ENCODE peak calls at places on chromosomes 13 and 19, in four cellular contexts. One of them, this sample, is unnamed.

GRCh38 chr13:95956589-95957148 is 96.5 kb downstream of the UGGT2 start:
- DNase-seq in GM12878: peak
- DNase-seq in K562: no peak
- DNase-seq in A549: no peak
- DNase-seq in this sample: no peak

GRCh38 chr13:18628428-18628827 is 553.2 kb downstream of the TUBA3C start:
- DNase-seq in GM12878: no peak
- DNase-seq in K562: no peak
- DNase-seq in A549: no peak
- DNase-seq in this sample: no peak

GRCh38 chr13:26255717-26256277 is 1.9 kb downstream of the CDK8 start:
- DNase-seq in A549: no peak
- DNase-seq in GM12878: no peak
- DNase-seq in K562: no peak
- DNase-seq in this sample: peak

GRCh38 chr13:67620665-67621064 is 390.5 kb upstream of the PCDH9 start:
- DNase-seq in GM12878: no peak
- DNase-seq in K562: no peak
- DNase-seq in A549: no peak
- DNase-seq in this sample: peak

GRCh38 chr13:51246411-51247298 is 24.5 kb downstream of the FAM124A start:
- DNase-seq in K562: no peak
- DNase-seq in A549: no peak
- DNase-seq in GM12878: no peak
- DNase-seq in this sample: no peak

GRCh38 chr19:49684251-49684982 is 5.0 kb upstream of the ADM5 start:
- DNase-seq in A549: peak
- DNase-seq in GM12878: no peak
- DNase-seq in K562: peak
- DNase-seq in this sample: no peak

GRCh38 chr13:28761586-28761985 is 42.8 kb upstream of the SLC46A3 start:
- DNase-seq in GM12878: no peak
- DNase-seq in K562: no peak
- DNase-seq in A549: no peak
- DNase-seq in this sample: peak

GRCh38 chr13:87884874-87885273 is 213.7 kb downstream of the SLITRK5 start:
- DNase-seq in K562: no peak
- DNase-seq in GM12878: no peak
- DNase-seq in A549: no peak
- DNase-seq in this sample: peak

GRCh38 chr13:93398167-93398566 is 171.6 kb downstream of the GPC6 start:
- DNase-seq in GM12878: no peak
- DNase-seq in A549: no peak
- DNase-seq in K562: no peak
- DNase-seq in this sample: peak

GRCh38 chr13:97786510-97786909 is 167.0 kb upstream of the IPO5 start:
- DNase-seq in A549: no peak
- DNase-seq in GM12878: no peak
- DNase-seq in K562: no peak
- DNase-seq in this sample: no peak

GRCh38 chr19:19568802-19569756 is 31.0 kb downstream of the CILP2 start:
- DNase-seq in GM12878: no peak
- DNase-seq in K562: no peak
- DNase-seq in A549: no peak
- DNase-seq in this sample: peak

GRCh38 chr19:14333101-14333871 is 48.0 kb upstream of the ADGRE5 start:
- DNase-seq in GM12878: no peak
- DNase-seq in K562: no peak
- DNase-seq in A549: peak
- DNase-seq in this sample: no peak

GRCh38 chr19:39409207-39409885 is 2.7 kb downstream of the ZFP36 start:
- DNase-seq in A549: peak
- DNase-seq in GM12878: no peak
- DNase-seq in K562: peak
- DNase-seq in this sample: peak

GRCh38 chr13:73171242-73171641 is 112.4 kb downstream of the KLF5 start:
- DNase-seq in K562: no peak
- DNase-seq in GM12878: no peak
- DNase-seq in A549: no peak
- DNase-seq in this sample: no peak

GRCh38 chr13:37491661-37492060 is 106.9 kb downstream of the POSTN start:
- DNase-seq in A549: no peak
- DNase-seq in GM12878: no peak
- DNase-seq in K562: no peak
- DNase-seq in this sample: no peak

GRCh38 chr13:23822252-23822824 is 66.9 kb downstream of the MIPEP start:
- DNase-seq in A549: no peak
- DNase-seq in GM12878: no peak
- DNase-seq in K562: no peak
- DNase-seq in this sample: no peak

GRCh38 chr13:48494874-48495273 is 38.0 kb downstream of the RCBTB2 start:
- DNase-seq in K562: no peak
- DNase-seq in GM12878: no peak
- DNase-seq in A549: no peak
- DNase-seq in this sample: no peak

GRCh38 chr13:85241045-85241444 is 558.2 kb downstream of the SLITRK6 start:
- DNase-seq in K562: no peak
- DNase-seq in A549: no peak
- DNase-seq in GM12878: no peak
- DNase-seq in this sample: peak

GRCh38 chr13:86856996-86857395 is 814.2 kb upstream of the SLITRK5 start:
- DNase-seq in GM12878: no peak
- DNase-seq in K562: no peak
- DNase-seq in A549: no peak
- DNase-seq in this sample: peak

DNA sequence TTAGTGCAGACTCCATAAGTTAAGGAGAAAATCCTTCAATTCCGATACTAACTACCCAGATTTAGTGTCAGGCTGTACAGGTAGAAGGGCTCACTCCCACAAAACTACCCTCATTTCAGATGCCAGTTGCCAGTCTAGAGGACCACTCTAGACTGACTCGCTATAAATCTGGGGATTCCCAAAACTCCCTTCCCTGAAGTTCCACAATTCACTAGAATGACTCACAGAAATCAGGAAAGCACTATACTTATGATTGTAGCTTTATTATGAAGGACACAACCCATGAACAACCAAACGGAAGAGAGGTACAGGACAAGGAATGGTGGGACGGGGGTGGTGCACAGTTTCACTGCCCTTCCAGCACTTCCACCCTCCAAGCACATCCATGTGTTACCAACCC is 321.2 kb downstream of the DIAPH3 start:
- DNase-seq in GM12878: no peak
- DNase-seq in A549: no peak
- DNase-seq in K562: no peak
- DNase-seq in this sample: peak
- TF ChIP-seq USF2 in GM12878: no peak
- TF ChIP-seq USF2 in A549: no peak
- TF ChIP-seq USF2 in K562: no peak
- TF ChIP-seq USF2 in this sample: no peak

DNA sequence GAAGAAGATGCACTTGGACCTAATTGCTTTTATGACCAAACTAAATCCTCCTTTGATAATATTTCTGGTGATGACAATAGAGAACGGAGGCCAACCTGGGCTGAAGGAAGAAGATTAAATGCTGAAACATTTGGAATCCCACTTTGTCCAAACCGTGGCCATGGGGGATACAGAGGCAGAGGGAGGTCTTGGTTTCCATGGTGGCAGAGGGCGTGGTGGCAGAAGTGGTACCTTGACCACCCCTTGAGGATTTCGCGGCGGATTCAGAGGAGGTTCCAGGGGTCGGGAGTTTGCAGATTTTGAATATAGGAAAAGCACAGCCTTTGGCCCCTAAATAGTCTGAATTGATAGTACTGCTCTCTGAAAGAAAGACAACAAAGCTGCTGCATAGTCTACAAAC is 7.2 kb upstream of the LILRB3 start:
- DNase-seq in A549: no peak
- DNase-seq in GM12878: no peak
- DNase-seq in K562: no peak
- DNase-seq in this sample: no peak
- TF ChIP-seq BHLHE40 in A549: no peak
- TF ChIP-seq BHLHE40 in GM12878: no peak
- TF ChIP-seq BHLHE40 in K562: no peak
- TF ChIP-seq BHLHE40 in this sample: no peak

DNA sequence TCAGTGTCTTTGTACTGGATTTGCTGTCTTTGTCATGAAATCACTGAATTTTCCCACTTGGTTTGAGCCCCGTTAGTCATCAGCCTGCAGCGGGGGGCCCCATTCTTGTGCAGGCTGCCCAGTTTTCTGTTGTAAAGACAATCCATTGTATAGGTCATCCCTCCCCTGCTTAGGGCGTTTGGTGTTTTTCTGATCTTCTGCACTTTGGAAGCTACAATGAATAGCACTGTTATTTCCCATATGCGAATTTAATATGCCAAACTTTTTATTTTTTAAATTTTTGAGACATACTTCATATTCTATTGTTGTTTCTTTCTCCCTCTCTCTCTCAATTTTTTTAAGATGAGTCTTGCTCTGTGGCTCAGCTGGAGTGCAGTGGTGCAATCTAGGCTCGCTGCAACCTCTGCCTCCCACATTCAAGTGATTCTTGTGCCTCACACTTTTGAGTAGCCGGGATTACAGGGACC is 9.0 kb downstream of the SLC27A1 start:
- DNase-seq in A549: no peak
- DNase-seq in K562: no peak
- DNase-seq in GM12878: no peak
- DNase-seq in this sample: peak
- TF ChIP-seq ELK1 in A549: no peak
- TF ChIP-seq ELK1 in K562: no peak
- TF ChIP-seq ELK1 in GM12878: no peak
- TF ChIP-seq ELK1 in this sample: no peak

DNA sequence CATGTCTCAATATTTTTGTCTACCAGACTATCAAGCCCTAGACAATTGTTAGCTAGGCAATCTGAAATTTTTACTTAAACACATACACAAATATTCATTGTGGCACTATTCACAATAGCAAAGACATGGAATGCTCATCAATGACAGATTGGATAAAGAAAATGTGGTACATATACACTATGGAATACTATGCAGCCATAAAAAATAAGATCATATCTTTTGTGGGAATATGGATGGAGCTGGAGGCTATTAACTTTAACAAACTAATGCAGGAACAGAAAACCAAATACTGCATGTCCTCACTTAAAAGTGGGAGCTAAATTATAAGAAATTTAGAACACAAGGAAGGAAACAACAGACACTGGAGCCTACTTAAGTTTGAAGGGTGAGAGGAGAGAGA is 288.6 kb upstream of the MIR17HG start:
- DNase-seq in GM12878: no peak
- DNase-seq in A549: no peak
- DNase-seq in K562: no peak
- DNase-seq in this sample: no peak
- TF ChIP-seq USF2 in GM12878: no peak
- TF ChIP-seq USF2 in A549: no peak
- TF ChIP-seq USF2 in K562: no peak
- TF ChIP-seq USF2 in this sample: no peak

DNA sequence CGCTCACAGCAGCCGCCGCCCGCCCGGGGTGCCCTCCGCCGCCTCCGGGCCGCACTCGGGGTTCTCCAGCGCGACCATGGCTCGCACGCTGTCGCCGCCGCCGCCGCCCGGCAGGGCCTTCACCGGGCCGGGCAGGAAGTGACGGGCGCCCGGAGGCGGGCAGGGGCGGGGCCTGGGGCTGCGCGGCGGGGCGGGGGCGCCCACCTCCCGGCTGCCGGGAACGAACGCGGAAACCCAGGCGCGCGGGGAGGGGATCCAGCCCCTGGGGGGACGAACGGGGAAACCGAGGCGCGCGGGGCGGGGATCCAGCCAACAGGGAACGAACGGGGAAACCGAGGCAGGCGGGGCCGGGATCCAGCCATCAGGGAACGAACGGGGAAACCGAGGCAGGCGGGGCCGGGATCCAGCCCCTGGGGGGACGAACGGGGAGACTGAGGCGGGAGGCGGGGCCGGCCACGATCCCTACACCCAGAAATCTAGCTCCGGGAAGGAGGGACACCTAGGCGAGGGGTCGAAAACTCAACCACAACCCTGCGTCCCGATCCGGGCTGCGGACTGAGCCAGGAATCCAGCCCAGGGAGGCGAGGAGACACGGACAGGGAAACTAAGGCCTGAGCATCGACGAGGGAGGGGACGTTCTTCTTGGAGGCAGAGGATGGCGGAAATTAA is at the start of gene R3HDM4:
- DNase-seq in A549: peak
- DNase-seq in GM12878: no peak
- DNase-seq in K562: peak
- DNase-seq in this sample: peak
- TF ChIP-seq BHLHE40 in A549: no peak
- TF ChIP-seq BHLHE40 in GM12878: no peak
- TF ChIP-seq BHLHE40 in K562: no peak
- TF ChIP-seq BHLHE40 in this sample: no peak

DNA sequence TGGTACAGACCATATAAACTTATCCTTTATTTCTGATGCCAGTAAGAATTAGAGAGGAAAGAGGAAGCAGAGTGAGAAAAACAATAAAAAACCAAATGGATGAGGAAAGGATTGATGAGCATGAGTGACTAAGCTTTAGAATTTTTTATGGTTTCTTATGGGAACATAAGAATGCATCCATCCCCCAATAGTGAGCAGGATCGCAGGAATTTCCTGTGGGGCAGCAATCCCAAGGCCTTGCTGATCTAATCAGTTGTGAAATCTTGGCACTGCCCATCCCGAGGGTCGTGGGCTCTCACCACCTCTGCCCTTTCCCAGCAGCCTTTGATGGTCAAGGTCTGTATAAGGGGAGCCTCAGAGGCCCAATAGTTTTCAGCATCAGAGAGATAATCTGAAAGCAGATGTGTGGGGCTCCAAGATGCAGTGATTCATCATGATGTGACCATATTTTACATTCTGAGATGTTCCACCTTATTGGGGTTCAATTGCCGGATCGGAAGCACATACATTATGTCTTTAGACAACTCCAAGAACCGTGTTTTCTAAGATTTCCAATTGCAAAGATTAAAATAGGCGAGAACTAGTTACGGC is 222.1 kb downstream of the DNAJC15 start:
- DNase-seq in GM12878: no peak
- DNase-seq in K562: no peak
- DNase-seq in A549: no peak
- DNase-seq in this sample: peak
- TF ChIP-seq ELK1 in GM12878: no peak
- TF ChIP-seq ELK1 in K562: no peak
- TF ChIP-seq ELK1 in A549: no peak
- TF ChIP-seq ELK1 in this sample: no peak